ENCODE peak calls at places on chromosome 6, in nine cellular contexts. Q, Z, S, D, G, F, K, X and R are unnamed samples.

GRCh38 chr6:157443066-157443800 is 62.2 kb downstream of the ZDHHC14 start:
- DNase-seq in Q (no peak), Z (no peak), S (no peak), D (no peak), G (no peak), F (peak), K (peak), X (no peak), R (peak)

GRCh38 chr6:29858006-29858405 is 30.4 kb downstream of the HLA-G start:
- DNase-seq in Q (no peak), Z (no peak), S (no peak), D (no peak), G (no peak), F (no peak), K (no peak), X (no peak), R (no peak)

GRCh38 chr6:168828035-168828434 is 387.1 kb downstream of the SMOC2 start:
- DNase-seq in Q (no peak), Z (no peak), S (no peak), D (no peak), G (no peak), F (no peak), K (no peak), X (no peak), R (no peak)

GRCh38 chr6:96823743-96824142 is 13.5 kb downstream of the GPR63 start:
- DNase-seq in Q (no peak), Z (no peak), S (no peak), D (no peak), G (no peak), F (no peak), K (peak), X (no peak), R (no peak)

GRCh38 chr6:41537359-41537758 is 8.8 kb upstream of the FOXP4 start:
- DNase-seq in Q (no peak), Z (peak), S (no peak), D (no peak), G (no peak), F (no peak), K (no peak), X (no peak), R (no peak)

GRCh38 chr6:130376921-130377320 is 11.1 kb downstream of the TMEM200A start:
- DNase-seq in Q (no peak), Z (no peak), S (no peak), D (no peak), G (no peak), F (no peak), K (peak), X (no peak), R (no peak)

GRCh38 chr6:56730663-56731529 is 88.2 kb upstream of the DST start:
- DNase-seq in Q (no peak), Z (no peak), S (no peak), D (no peak), G (no peak), F (peak), K (peak), X (no peak), R (peak)

GRCh38 chr6:73672290-73672689 is 18.5 kb upstream of the SLC17A5 start:
- DNase-seq in Q (no peak), Z (no peak), S (no peak), D (no peak), G (no peak), F (no peak), K (no peak), X (no peak), R (no peak)

GRCh38 chr6:20827798-20828197 is 293.5 kb downstream of the CDKAL1 start:
- DNase-seq in Q (no peak), Z (no peak), S (no peak), D (no peak), G (no peak), F (peak), K (peak), X (no peak), R (no peak)

GRCh38 chr6:11705069-11705468 is 73.5 kb downstream of the ADTRP start:
- DNase-seq in Q (no peak), Z (no peak), S (no peak), D (no peak), G (no peak), F (no peak), K (no peak), X (no peak), R (no peak)

GRCh38 chr6:118635909-118636735 is 15.3 kb downstream of the CEP85L start:
- DNase-seq in Q (no peak), Z (no peak), S (no peak), D (no peak), G (no peak), F (no peak), K (no peak), X (no peak), R (no peak)

GRCh38 chr6:51855310-51856082 is 231.9 kb downstream of the PKHD1 start:
- DNase-seq in Q (peak), Z (peak), S (peak), D (no peak), G (peak), F (peak), K (peak), X (peak), R (peak)

GRCh38 chr6:155706806-155707205 is 251.2 kb upstream of the NOX3 start:
- DNase-seq in Q (no peak), Z (no peak), S (no peak), D (no peak), G (no peak), F (no peak), K (no peak), X (no peak), R (no peak)

GRCh38 chr6:36581716-36582115 is 12.4 kb upstream of the SRSF3 start:
- DNase-seq in Q (no peak), Z (no peak), S (no peak), D (no peak), G (no peak), F (no peak), K (no peak), X (no peak), R (no peak)

GRCh38 chr6:54892831-54893230 is 46.3 kb downstream of the FAM83B start:
- DNase-seq in Q (no peak), Z (no peak), S (no peak), D (no peak), G (peak), F (peak), K (peak), X (no peak), R (peak)

GRCh38 chr6:95176322-95176721 is 401.0 kb upstream of the MANEA start:
- DNase-seq in Q (no peak), Z (no peak), S (no peak), D (no peak), G (no peak), F (no peak), K (no peak), X (no peak), R (no peak)

GRCh38 chr6:105072799-105073199 is 107.0 kb downstream of the POPDC3 start:
- DNase-seq in Q (no peak), Z (no peak), S (no peak), D (no peak), G (peak), F (peak), K (peak), X (no peak), R (peak)

GRCh38 chr6:109236140-109237081 is 141.1 kb downstream of the CEP57L1 start:
- DNase-seq in Q (no peak), Z (peak), S (no peak), D (no peak), G (peak), F (no peak), K (no peak), X (no peak), R (no peak)

GRCh38 chr6:13142611-13143010 is 185.7 kb downstream of the TBC1D7 start:
- DNase-seq in Q (no peak), Z (no peak), S (no peak), D (no peak), G (no peak), F (no peak), K (no peak), X (no peak), R (no peak)